ENCODE peak calls at places on chromosomes 5 and 9, in eight cellular contexts. X is A172, R is left lobe of liver, J is fibroblast of lung, O is GM03348, H is Calu3, E is right lobe of liver, F is GM18507. P is an unnamed sample.

GRCh38 chr9:127185931-127186781 is 63.7 kb upstream of the ANGPTL2 start:
- DNase-seq in X (no peak), R (no peak), J (peak; percentile 84), O (peak; percentile 89), H (no peak), E (no peak), F (no peak), P (no peak)

GRCh38 chr5:140223567-140223966 is 48.6 kb downstream of the CYSTM1 start:
- DNase-seq in X (no peak), R (no peak), J (no peak), O (no peak), H (no peak), E (no peak), F (no peak), P (no peak)

GRCh38 chr5:170429014-170429413 is 39.8 kb upstream of the KCNMB1 start:
- DNase-seq in X (peak; percentile 11), R (no peak), J (peak; percentile 13), O (peak; percentile 40), H (peak; percentile 15), E (no peak), F (no peak), P (no peak)

GRCh38 chr9:13270734-13271133 is 8.8 kb downstream of the MPDZ start:
- DNase-seq in X (no peak), R (no peak), J (no peak), O (no peak), H (no peak), E (no peak), F (no peak), P (no peak)

GRCh38 chr5:74648835-74649286 is 8.3 kb upstream of the ENC1 start:
- DNase-seq in X (peak; percentile 61), R (no peak), J (peak; percentile 65), O (peak; percentile 75), H (peak; percentile 52), E (no peak), F (no peak), P (no peak)

GRCh38 chr5:134139377-134139851 is 24.9 kb downstream of the TCF7 start:
- DNase-seq in X (no peak), R (peak; percentile 40), J (no peak), O (no peak), H (no peak), E (no peak), F (no peak), P (no peak)

GRCh38 chr5:14146725-14147124 is 3.6 kb downstream of the TRIO start:
- DNase-seq in X (no peak), R (no peak), J (peak; percentile 50), O (no peak), H (no peak), E (no peak), F (no peak), P (no peak)

GRCh38 chr5:87780831-87781760 is 368.4 kb upstream of the CCNH start:
- DNase-seq in X (peak; percentile 72), R (peak; percentile 75), J (peak; percentile 79), O (peak; percentile 66), H (peak; percentile 83), E (peak; percentile 82), F (peak; percentile 7), P (peak; percentile 37)

GRCh38 chr9:12698986-12699385 is 5.8 kb downstream of the TYRP1 start:
- DNase-seq in X (no peak), R (no peak), J (no peak), O (no peak), H (no peak), E (no peak), F (no peak), P (no peak)

GRCh38 chr5:142906863-142907671 is 136.9 kb downstream of the ARHGAP26 start:
- DNase-seq in X (no peak), R (no peak), J (peak; percentile 60), O (peak; percentile 41), H (no peak), E (no peak), F (no peak), P (no peak)

GRCh38 chr9:135883410-135884089 is 23.8 kb downstream of the CAMSAP1 start:
- DNase-seq in X (no peak), R (no peak), J (no peak), O (no peak), H (no peak), E (no peak), F (no peak), P (no peak)

GRCh38 chr9:93254806-93255519 is 71.0 kb downstream of the WNK2 start:
- DNase-seq in X (no peak), R (peak; percentile 32), J (no peak), O (no peak), H (no peak), E (peak; percentile 30), F (no peak), P (no peak)

GRCh38 chr5:122704247-122705036 is 70.4 kb upstream of the SNX2 start:
- DNase-seq in X (peak; percentile 35), R (no peak), J (peak; percentile 53), O (peak; percentile 58), H (no peak), E (no peak), F (no peak), P (peak; percentile 5)

GRCh38 chr5:77302247-77302646 is 91.8 kb downstream of the PDE8B start:
- DNase-seq in X (no peak), R (no peak), J (no peak), O (no peak), H (no peak), E (no peak), F (no peak), P (no peak)

GRCh38 chr9:37550781-37551180 is 25.4 kb downstream of the FBXO10 start:
- DNase-seq in X (peak; percentile 23), R (no peak), J (peak; percentile 41), O (no peak), H (no peak), E (no peak), F (no peak), P (no peak)

GRCh38 chr5:59698207-59698606 is 195.3 kb downstream of the PDE4D start:
- DNase-seq in X (no peak), R (no peak), J (peak; percentile 75), O (no peak), H (no peak), E (no peak), F (no peak), P (no peak)

GRCh38 chr9:124769451-124770358 is 1.4 kb downstream of the NR6A1 start:
- DNase-seq in X (no peak), R (peak; percentile 76), J (no peak), O (no peak), H (peak; percentile 46), E (peak; percentile 81), F (no peak), P (no peak)

P was measured in CMK.